ENCODE peak calls at places on chromosomes 13 and 19, in five cellular contexts. E is HFFc6, W is GM23338, T is CD14-positive monocyte, L is heart right ventricle. M is an unnamed sample.

GRCh38 chr19:37007587-37008220 is 70.5 kb upstream of the ZNF420 start:
- DNase-seq in W (peak), L (peak), T (no peak), E (no peak), M (no peak)

GRCh38 chr13:91601807-91602206 is 203.4 kb downstream of the GPC5 start:
- DNase-seq in L (no peak), E (no peak), W (no peak), T (no peak), M (no peak)

GRCh38 chr19:52120286-52120685 is 19.5 kb downstream of the ZNF616 start:
- DNase-seq in E (no peak), T (no peak), L (no peak), W (no peak), M (no peak)

GRCh38 chr19:53881482-53882390 is at the start of gene PRKCG:
- DNase-seq in T (no peak), E (no peak), L (no peak), W (peak), M (no peak)

GRCh38 chr13:102902789-102903347 is 57.0 kb downstream of the ERCC5 start:
- DNase-seq in L (peak), E (no peak), W (peak), T (no peak), M (no peak)

GRCh38 chr19:51461723-51462161 is 3.5 kb upstream of the SIGLEC8 start:
- DNase-seq in W (no peak), T (peak), E (no peak), L (no peak), M (no peak)

GRCh38 chr13:98274921-98275487 is 97.9 kb upstream of the RNF113B start:
- DNase-seq in T (no peak), E (peak), L (no peak), W (no peak), M (no peak)

GRCh38 chr19:58325623-58326022 is 1.2 kb upstream of the ZSCAN22 start:
- DNase-seq in T (no peak), L (no peak), E (no peak), W (no peak), M (no peak)

GRCh38 chr19:58196911-58197616 is 14.2 kb downstream of the ZNF274 start:
- DNase-seq in L (no peak), T (no peak), W (peak), E (peak), M (no peak)

GRCh38 chr13:39245688-39246087 is 207.4 kb downstream of the NHLRC3 start:
- DNase-seq in T (no peak), W (no peak), E (no peak), L (no peak), M (no peak)

GRCh38 chr13:94234766-94235165 is 244.7 kb downstream of the DCT start:
- DNase-seq in E (no peak), L (no peak), T (no peak), W (no peak), M (no peak)

GRCh38 chr13:94236132-94236531 is 243.3 kb downstream of the DCT start:
- DNase-seq in E (no peak), L (no peak), T (no peak), W (no peak), M (no peak)

GRCh38 chr13:94243551-94243950 is 235.9 kb downstream of the DCT start:
- DNase-seq in L (no peak), E (no peak), W (no peak), T (no peak), M (no peak)

GRCh38 chr13:94236876-94237275 is 242.6 kb downstream of the DCT start:
- DNase-seq in L (no peak), T (no peak), E (no peak), W (no peak), M (no peak)

GRCh38 chr13:94239135-94239534 is 240.3 kb downstream of the DCT start:
- DNase-seq in E (peak), L (no peak), W (no peak), T (no peak), M (no peak)
- TF ChIP-seq CTCF in E (no peak), L (no peak), W (no peak), T (no peak), M (no peak)

DNA sequence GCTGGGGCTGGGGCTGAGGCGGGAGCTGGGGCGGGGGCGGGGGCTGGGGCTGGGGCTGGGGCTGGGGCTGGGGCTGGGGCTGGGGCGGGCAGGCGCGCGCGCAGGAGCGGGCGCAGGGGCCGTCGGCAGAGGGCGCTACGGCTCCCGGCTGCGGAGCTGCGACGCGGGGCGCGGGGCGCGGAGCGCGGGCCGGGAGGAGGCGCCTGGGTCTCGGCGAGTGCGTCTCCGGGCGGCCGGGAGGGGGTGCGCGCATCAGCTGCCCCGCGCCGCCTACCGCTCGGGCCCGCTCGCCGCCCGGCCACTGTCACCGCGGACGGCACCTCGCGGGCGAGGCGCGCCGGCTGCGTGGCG is 416 bp upstream of the MTUS2 start:
- DNase-seq in W (peak), E (no peak), T (no peak), L (peak), M (no peak)
- TF ChIP-seq CTCF in W (peak), E (no peak), T (no peak), L (peak), M (peak)

GRCh38 chr13:99277629-99278028 is 19.4 kb upstream of the GPR18 start:
- DNase-seq in T (peak), E (no peak), W (no peak), L (no peak), M (no peak)

GRCh38 chr13:99278843-99279242 is 20.7 kb upstream of the GPR18 start:
- DNase-seq in W (no peak), E (no peak), L (no peak), T (no peak), M (no peak)

GRCh38 chr13:99278199-99278598 is 20.0 kb upstream of the GPR18 start:
- DNase-seq in W (no peak), T (no peak), L (no peak), E (no peak), M (no peak)

GRCh38 chr13:99275093-99275469 is 16.9 kb upstream of the GPR18 start:
- DNase-seq in W (no peak), L (no peak), E (peak), T (no peak), M (no peak)

GRCh38 chr13:99276706-99277105 is 18.5 kb upstream of the GPR18 start:
- DNase-seq in L (no peak), T (no peak), E (no peak), W (peak), M (no peak)
- TF ChIP-seq CTCF in L (no peak), T (peak), E (peak), W (no peak), M (no peak)

GRCh38 chr19:42595550-42596172 is 937 bp upstream of the CEACAM8 start:
- DNase-seq in T (no peak), W (no peak), L (no peak), E (no peak), M (no peak)

GRCh38 chr19:42596391-42597071 is 1.8 kb upstream of the CEACAM8 start:
- DNase-seq in T (no peak), E (no peak), W (peak), L (no peak), M (no peak)

GRCh38 chr19:42589792-42590191 is 4.9 kb downstream of the CEACAM8 start:
- DNase-seq in E (no peak), L (no peak), T (no peak), W (no peak), M (no peak)

DNA sequence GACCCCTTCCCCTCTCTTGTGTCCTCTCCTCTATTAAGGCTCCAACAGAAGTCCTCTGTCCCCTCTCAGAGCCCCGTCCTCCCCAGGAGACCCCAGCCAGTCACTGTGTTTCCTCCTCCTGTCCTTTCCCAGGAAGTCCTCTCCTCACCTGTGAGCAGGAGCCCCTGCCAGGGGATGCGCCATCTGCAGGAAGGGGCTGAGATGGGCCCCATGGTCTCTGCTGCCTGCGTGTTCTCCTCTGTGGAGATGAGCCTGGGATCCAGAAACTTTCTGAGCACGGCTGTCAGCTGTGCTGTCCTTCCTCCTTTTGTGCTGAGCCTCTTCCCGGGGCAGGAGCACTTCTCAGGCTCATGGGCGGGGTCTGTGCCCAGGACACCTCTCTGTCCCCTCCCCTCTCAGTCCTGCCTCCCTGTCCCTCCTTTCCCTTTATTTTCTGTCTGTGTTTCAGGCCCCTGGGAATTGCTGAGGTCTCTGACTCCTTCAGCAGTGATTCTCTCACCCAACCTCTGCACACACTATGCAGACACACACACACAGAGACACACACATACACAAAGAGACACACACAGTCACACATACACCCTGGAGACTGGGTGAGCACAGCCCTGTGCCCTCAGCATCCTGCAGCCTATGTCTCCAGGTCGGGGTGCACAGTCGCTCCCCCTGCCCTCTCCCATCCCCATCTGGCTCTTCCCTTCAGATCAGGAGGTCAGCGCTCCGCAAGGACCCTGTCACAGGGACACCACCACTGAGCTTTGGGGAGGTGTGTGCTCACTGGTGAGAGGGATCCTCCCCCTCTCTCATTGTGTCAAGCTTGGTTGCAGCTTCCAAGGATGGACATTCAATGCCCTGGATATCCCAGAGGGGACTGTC is at the start of gene CEACAM8:
- DNase-seq in T (no peak), E (no peak), L (no peak), W (peak), M (no peak)
- TF ChIP-seq CTCF in T (no peak), E (no peak), L (no peak), W (peak), M (no peak)

M was measured in RWPE2.